ENCODE peak calls at places on chromosomes 4 and X, in four cellular contexts. One of them, this sample, is unnamed.

GRCh38 chr4:164169591-164169990 is 584.3 kb upstream of the SMIM31 start:
- DNase-seq in esophagus muscularis mucosa: no peak
- DNase-seq in GM23248: no peak
- DNase-seq in suprapubic skin: no peak
- DNase-seq in this sample: no peak

GRCh38 chr4:184061582-184061981 is 156.1 kb downstream of the ENPP6 start:
- DNase-seq in esophagus muscularis mucosa: no peak
- DNase-seq in GM23248: no peak
- DNase-seq in suprapubic skin: no peak
- DNase-seq in this sample: no peak

GRCh38 chr4:118865091-118865708 is 23.5 kb upstream of the SYNPO2 start:
- DNase-seq in esophagus muscularis mucosa: no peak
- DNase-seq in GM23248: peak; percentile 71
- DNase-seq in suprapubic skin: no peak
- DNase-seq in this sample: peak; percentile 65

GRCh38 chrX:46710425-46710824 is 48.5 kb downstream of the SLC9A7 start:
- DNase-seq in esophagus muscularis mucosa: no peak
- DNase-seq in GM23248: peak; percentile 41
- DNase-seq in suprapubic skin: no peak
- DNase-seq in this sample: no peak

GRCh38 chrX:150155396-150156048 is 207.6 kb upstream of the MAMLD1 start:
- DNase-seq in esophagus muscularis mucosa: peak; percentile 17
- DNase-seq in GM23248: peak; percentile 77
- DNase-seq in suprapubic skin: no peak
- DNase-seq in this sample: no peak

GRCh38 chr4:176270669-176271068 is 1.6 kb upstream of the ASB5 start:
- DNase-seq in esophagus muscularis mucosa: no peak
- DNase-seq in GM23248: peak; percentile 99
- DNase-seq in suprapubic skin: no peak
- DNase-seq in this sample: no peak

GRCh38 chr4:103754844-103755243 is 35.1 kb upstream of the TACR3 start:
- DNase-seq in esophagus muscularis mucosa: no peak
- DNase-seq in GM23248: peak; percentile 13
- DNase-seq in suprapubic skin: no peak
- DNase-seq in this sample: no peak

GRCh38 chr4:74109894-74110605 is 11.1 kb upstream of the CXCL2 start:
- DNase-seq in esophagus muscularis mucosa: no peak
- DNase-seq in GM23248: peak; percentile 97
- DNase-seq in suprapubic skin: no peak
- DNase-seq in this sample: no peak

GRCh38 chr4:142331132-142331531 is 515.0 kb downstream of the INPP4B start:
- DNase-seq in esophagus muscularis mucosa: no peak
- DNase-seq in GM23248: no peak
- DNase-seq in suprapubic skin: no peak
- DNase-seq in this sample: no peak

GRCh38 chr4:182593864-182594263 is 323.3 kb downstream of the DCTD start:
- DNase-seq in esophagus muscularis mucosa: no peak
- DNase-seq in GM23248: no peak
- DNase-seq in suprapubic skin: no peak
- DNase-seq in this sample: no peak

GRCh38 chrX:40090961-40091360 is 6.8 kb downstream of the BCOR start:
- DNase-seq in esophagus muscularis mucosa: no peak
- DNase-seq in GM23248: no peak
- DNase-seq in suprapubic skin: no peak
- DNase-seq in this sample: no peak

GRCh38 chr4:122764071-122764807 is 31.7 kb downstream of the BBS12 start:
- DNase-seq in esophagus muscularis mucosa: no peak
- DNase-seq in GM23248: peak; percentile 71
- DNase-seq in suprapubic skin: no peak
- DNase-seq in this sample: no peak

GRCh38 chr4:161336016-161336415 is 827.8 kb downstream of the FSTL5 start:
- DNase-seq in esophagus muscularis mucosa: no peak
- DNase-seq in GM23248: no peak
- DNase-seq in suprapubic skin: no peak
- DNase-seq in this sample: no peak

GRCh38 chr4:114879916-114880315 is 233.5 kb downstream of the NDST4 start:
- DNase-seq in esophagus muscularis mucosa: no peak
- DNase-seq in GM23248: no peak
- DNase-seq in suprapubic skin: no peak
- DNase-seq in this sample: no peak

GRCh38 chr4:154086247-154086646 is 297.4 kb upstream of the SFRP2 start:
- DNase-seq in esophagus muscularis mucosa: no peak
- DNase-seq in GM23248: no peak
- DNase-seq in suprapubic skin: no peak
- DNase-seq in this sample: no peak

DNA sequence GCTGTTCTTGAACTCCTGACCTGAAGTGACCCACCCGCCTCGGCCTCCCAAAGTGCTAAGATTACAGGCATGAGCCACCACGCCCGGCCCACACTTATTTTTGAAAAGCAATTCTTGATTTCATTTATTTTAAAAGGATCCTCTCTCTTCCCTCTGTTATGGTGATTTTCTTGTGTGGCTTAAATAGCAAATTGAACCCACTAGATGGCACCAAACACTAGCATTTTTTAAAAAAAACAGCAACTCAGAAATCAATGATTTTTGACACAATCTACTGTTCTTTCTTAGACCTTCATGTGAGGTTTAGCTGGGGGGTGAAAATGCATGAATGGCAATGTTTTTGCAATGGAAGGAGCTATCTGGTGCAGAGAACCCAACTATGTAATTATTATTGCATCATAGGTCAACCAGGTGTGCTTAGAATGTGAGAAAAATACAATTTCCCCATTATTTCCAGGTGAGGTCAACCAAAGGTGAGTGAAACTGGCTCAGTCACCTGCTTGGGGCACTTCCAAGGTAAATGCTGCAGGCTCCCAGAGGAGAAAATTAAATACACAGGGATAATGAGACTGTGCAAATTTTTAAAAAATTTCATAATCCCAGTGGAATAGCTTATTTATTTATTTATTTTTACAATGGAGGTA is 226.6 kb upstream of the PRKX start:
- DNase-seq in esophagus muscularis mucosa: no peak
- DNase-seq in GM23248: peak; percentile 37
- DNase-seq in suprapubic skin: no peak
- DNase-seq in this sample: no peak
- H3K4me1 ChIP-seq in esophagus muscularis mucosa: no peaks in the 10 kb centered on the region
- H3K4me1 ChIP-seq in GM23248: no peaks in the 10 kb centered on the region
- H3K4me1 ChIP-seq in suprapubic skin: no peaks in the 10 kb centered on the region
- H3K4me1 ChIP-seq in this sample: no peaks in the 10 kb centered on the region

DNA sequence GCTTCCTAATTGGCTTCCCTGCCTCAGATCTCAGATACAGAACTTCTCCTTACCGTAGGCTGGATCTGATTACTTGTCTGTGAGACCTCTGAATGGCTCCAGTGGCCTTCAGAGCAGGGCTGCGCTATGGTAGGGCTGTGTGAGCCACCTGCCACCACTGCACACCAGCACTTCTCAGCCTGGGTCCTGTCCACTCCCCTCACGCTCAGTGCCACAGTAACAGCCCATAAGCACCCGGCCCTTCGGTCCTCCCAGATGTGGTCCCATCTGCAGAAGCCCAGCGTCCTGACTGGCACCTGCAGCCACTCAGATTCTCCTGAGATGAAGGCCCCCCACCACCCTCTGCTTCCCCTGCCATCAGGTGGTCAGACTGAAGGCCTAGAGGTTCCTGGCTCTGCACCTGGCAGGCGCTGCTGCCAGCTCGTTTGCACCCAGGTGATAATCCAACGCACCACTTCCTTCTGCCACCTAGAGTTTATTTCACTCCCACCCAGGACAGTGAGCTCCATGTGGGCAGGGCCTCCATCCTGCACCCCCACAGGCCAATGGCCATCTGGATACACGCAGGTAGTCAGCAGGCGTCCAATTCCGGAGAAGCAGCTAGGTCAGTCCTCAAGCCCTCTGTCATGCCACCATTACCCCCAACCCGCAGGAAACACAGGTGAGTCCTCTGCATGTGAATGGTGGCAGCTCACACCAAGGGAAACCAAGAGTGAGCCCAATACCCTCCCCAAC is 5.4 kb downstream of the WDR1 start:
- DNase-seq in esophagus muscularis mucosa: no peak
- DNase-seq in GM23248: no peak
- DNase-seq in suprapubic skin: no peak
- DNase-seq in this sample: no peak
- H3K4me1 ChIP-seq in esophagus muscularis mucosa: peaks cover 97% of the 10 kb centered on the region
- H3K4me1 ChIP-seq in GM23248: peaks cover 66% of the 10 kb centered on the region
- H3K4me1 ChIP-seq in suprapubic skin: peaks cover 83% of the 10 kb centered on the region
- H3K4me1 ChIP-seq in this sample: peaks cover 65% of the 10 kb centered on the region

GRCh38 chr4:113637363-113637762 is 124.2 kb downstream of the CAMK2D start:
- DNase-seq in esophagus muscularis mucosa: no peak
- DNase-seq in GM23248: peak; percentile 31
- DNase-seq in suprapubic skin: no peak
- DNase-seq in this sample: no peak

GRCh38 chr4:113635739-113636437 is 125.7 kb downstream of the CAMK2D start:
- DNase-seq in esophagus muscularis mucosa: no peak
- DNase-seq in GM23248: no peak
- DNase-seq in suprapubic skin: no peak
- DNase-seq in this sample: no peak

GRCh38 chr4:113636438-113636818 is 125.1 kb downstream of the CAMK2D start:
- DNase-seq in esophagus muscularis mucosa: no peak
- DNase-seq in GM23248: no peak
- DNase-seq in suprapubic skin: no peak
- DNase-seq in this sample: no peak

GRCh38 chr4:113637823-113638691 is 123.5 kb downstream of the CAMK2D start:
- DNase-seq in esophagus muscularis mucosa: no peak
- DNase-seq in GM23248: no peak
- DNase-seq in suprapubic skin: no peak
- DNase-seq in this sample: no peak

DNA sequence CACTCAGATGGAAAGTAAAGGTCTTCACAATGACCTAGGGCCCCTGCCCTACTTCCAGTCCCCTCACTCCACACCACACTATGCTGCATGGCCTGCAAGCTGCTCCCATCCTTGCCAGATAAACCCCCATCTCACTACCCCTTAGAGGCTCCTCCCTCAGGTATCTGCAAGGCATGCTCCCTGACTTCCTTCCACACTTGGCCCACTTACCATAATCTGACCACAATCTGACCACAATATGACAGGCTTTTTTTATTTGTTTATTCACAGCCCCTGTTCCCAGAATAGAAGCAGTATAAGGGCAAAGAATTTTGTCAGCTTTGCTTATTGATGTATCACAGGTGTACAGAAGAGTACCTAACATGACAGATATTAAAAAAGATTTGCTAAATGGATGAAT is 124.7 kb downstream of the CAMK2D start:
- DNase-seq in esophagus muscularis mucosa: no peak
- DNase-seq in GM23248: peak; percentile 15
- DNase-seq in suprapubic skin: no peak
- DNase-seq in this sample: no peak
- H3K4me1 ChIP-seq in esophagus muscularis mucosa: peaks cover 50% of the 10 kb centered on the region
- H3K4me1 ChIP-seq in GM23248: peaks cover 25% of the 10 kb centered on the region
- H3K4me1 ChIP-seq in suprapubic skin: peaks cover 4% of the 10 kb centered on the region
- H3K4me1 ChIP-seq in this sample: peaks cover 55% of the 10 kb centered on the region

DNA sequence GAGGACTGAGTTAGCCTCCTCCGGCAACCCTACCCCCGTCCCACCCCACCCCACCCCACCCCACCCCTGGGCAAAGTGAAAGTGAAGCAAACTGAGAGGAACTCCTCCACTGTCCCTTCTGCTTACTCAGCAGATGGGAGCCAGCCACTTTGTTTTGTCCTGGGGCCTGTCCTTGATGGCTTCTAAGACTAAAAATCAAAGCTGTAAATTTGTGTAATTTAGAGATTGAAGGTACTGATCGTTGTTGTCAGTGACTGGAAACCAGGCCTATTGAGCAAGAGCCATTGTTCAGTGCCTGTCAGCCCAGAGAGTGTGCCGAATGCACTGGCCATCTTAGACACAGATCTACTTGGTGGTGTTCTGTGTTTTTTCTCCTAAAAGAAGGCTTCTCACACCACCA is 161.9 kb downstream of the CBR4 start:
- DNase-seq in esophagus muscularis mucosa: no peak
- DNase-seq in GM23248: peak; percentile 53
- DNase-seq in suprapubic skin: no peak
- DNase-seq in this sample: no peak
- H3K4me1 ChIP-seq in esophagus muscularis mucosa: peaks cover 100% of the 10 kb centered on the region
- H3K4me1 ChIP-seq in GM23248: peaks cover 14% of the 10 kb centered on the region
- H3K4me1 ChIP-seq in suprapubic skin: peaks cover 59% of the 10 kb centered on the region
- H3K4me1 ChIP-seq in this sample: peaks cover 79% of the 10 kb centered on the region

GRCh38 chr4:2262145-2262943 is 435 bp upstream of the MXD4 start:
- DNase-seq in esophagus muscularis mucosa: peak; percentile 100
- DNase-seq in GM23248: peak; percentile 100
- DNase-seq in suprapubic skin: peak; percentile 99
- DNase-seq in this sample: peak; percentile 100

GRCh38 chr4:2264481-2265041 is 2.7 kb upstream of the MXD4 start:
- DNase-seq in esophagus muscularis mucosa: no peak
- DNase-seq in GM23248: no peak
- DNase-seq in suprapubic skin: peak; percentile 65
- DNase-seq in this sample: no peak

GRCh38 chr4:2262944-2263250 is 988 bp upstream of the MXD4 start:
- DNase-seq in esophagus muscularis mucosa: no peak
- DNase-seq in GM23248: no peak
- DNase-seq in suprapubic skin: no peak
- DNase-seq in this sample: no peak

GRCh38 chr4:2265113-2266110 is 3.5 kb upstream of the MXD4 start:
- DNase-seq in esophagus muscularis mucosa: no peak
- DNase-seq in GM23248: no peak
- DNase-seq in suprapubic skin: no peak
- DNase-seq in this sample: no peak

DNA sequence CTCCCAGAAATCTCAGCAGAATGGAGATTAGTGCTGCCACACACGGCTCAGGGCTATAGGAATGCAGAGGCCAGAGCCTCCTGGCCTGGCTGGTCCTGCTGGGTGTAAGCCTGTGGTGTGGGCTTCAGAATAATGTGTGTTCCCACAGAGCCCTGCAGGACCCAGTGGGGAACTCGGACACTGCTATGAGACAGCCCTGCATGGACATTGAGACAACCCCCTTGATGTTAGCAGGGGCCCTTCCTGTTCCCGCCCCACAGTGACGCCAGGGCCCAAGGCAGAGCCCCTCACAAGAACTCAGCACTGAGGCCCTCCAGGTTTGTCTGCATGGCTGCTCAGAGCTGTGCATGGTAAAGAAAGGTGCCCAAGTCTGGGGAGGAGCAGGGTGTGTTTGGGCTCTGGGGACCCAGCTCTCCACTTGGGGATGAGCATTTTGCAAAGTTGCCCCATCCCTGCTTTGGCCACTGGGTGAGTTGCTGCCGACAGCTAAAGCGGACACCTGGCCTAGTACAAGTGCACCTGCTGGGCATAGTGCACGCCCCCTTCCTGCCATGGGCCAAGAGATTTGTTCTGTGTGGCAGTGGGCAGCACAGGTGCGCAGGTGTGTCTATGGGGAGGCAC is 1.9 kb upstream of the MXD4 start:
- DNase-seq in esophagus muscularis mucosa: no peak
- DNase-seq in GM23248: no peak
- DNase-seq in suprapubic skin: peak; percentile 64
- DNase-seq in this sample: no peak
- H3K4me1 ChIP-seq in esophagus muscularis mucosa: peaks cover 75% of the 10 kb centered on the region
- H3K4me1 ChIP-seq in GM23248: peaks cover 16% of the 10 kb centered on the region
- H3K4me1 ChIP-seq in suprapubic skin: peaks cover 47% of the 10 kb centered on the region
- H3K4me1 ChIP-seq in this sample: peaks cover 26% of the 10 kb centered on the region

GRCh38 chr4:7803992-7804758 is 135.5 kb downstream of the AFAP1 start:
- DNase-seq in esophagus muscularis mucosa: no peak
- DNase-seq in GM23248: peak; percentile 84
- DNase-seq in suprapubic skin: peak; percentile 90
- DNase-seq in this sample: no peak
- H3K4me1 ChIP-seq in esophagus muscularis mucosa: peaks cover 54% of the 10 kb centered on the region
- H3K4me1 ChIP-seq in GM23248: peaks cover 37% of the 10 kb centered on the region
- H3K4me1 ChIP-seq in suprapubic skin: peaks cover 24% of the 10 kb centered on the region
- H3K4me1 ChIP-seq in this sample: peaks cover 17% of the 10 kb centered on the region